ENCODE peak calls at places on chromosomes 13 and 19, in eight cellular contexts. H, F, Q, U, N, G, P and O are unnamed samples.

GRCh38 chr19:35350591-35350990 is 2.9 kb downstream of the FFAR1 start:
- DNase-seq in P (no peak), G (no peak), N (no peak), Q (peak), F (no peak), U (no peak), H (no peak), O (no peak)

GRCh38 chr13:34153428-34154180 is 335.7 kb downstream of the RFC3 start:
- DNase-seq in Q (no peak), H (no peak), N (no peak), F (no peak), P (no peak), G (no peak), U (no peak), O (no peak)

GRCh38 chr13:113664751-113665581 is 2.1 kb upstream of the GRK1 start:
- DNase-seq in G (no peak), U (no peak), F (no peak), H (no peak), P (peak), N (no peak), Q (peak), O (no peak)

GRCh38 chr19:43527860-43528622 is 1.0 kb upstream of the ETHE1 start:
- DNase-seq in P (no peak), F (no peak), Q (peak), H (no peak), U (no peak), N (no peak), G (no peak), O (no peak)

GRCh38 chr13:86870388-86870966 is 800.7 kb upstream of the SLITRK5 start:
- DNase-seq in Q (no peak), F (no peak), P (no peak), U (no peak), G (peak), H (no peak), N (no peak), O (no peak)

GRCh38 chr19:46049597-46049996 is 8.8 kb upstream of the IGFL4 start:
- DNase-seq in G (no peak), N (no peak), F (no peak), Q (no peak), H (no peak), U (no peak), P (no peak), O (no peak)

GRCh38 chr19:17807731-17808316 is 12.9 kb downstream of the B3GNT3 start:
- DNase-seq in P (no peak), F (no peak), H (no peak), U (no peak), N (no peak), G (no peak), Q (no peak), O (no peak)

GRCh38 chr19:6073858-6074708 is 36.2 kb downstream of the RFX2 start:
- DNase-seq in N (no peak), G (no peak), H (no peak), P (no peak), F (no peak), Q (no peak), U (no peak), O (no peak)

GRCh38 chr13:101763191-101763590 is 310.7 kb downstream of the ITGBL1 start:
- DNase-seq in G (no peak), Q (no peak), P (no peak), N (no peak), U (peak), F (no peak), H (no peak), O (no peak)

GRCh38 chr13:25453966-25454365 is 82.2 kb downstream of the ATP8A2 start:
- DNase-seq in H (no peak), Q (no peak), N (no peak), F (no peak), U (no peak), P (no peak), G (no peak), O (no peak)

GRCh38 chr13:87172166-87172825 is 498.9 kb upstream of the SLITRK5 start:
- DNase-seq in Q (no peak), H (no peak), U (peak), N (no peak), F (no peak), P (no peak), G (no peak), O (no peak)

GRCh38 chr13:42654760-42655159 is 80.8 kb downstream of the TNFSF11 start:
- DNase-seq in H (no peak), N (no peak), U (no peak), G (no peak), F (no peak), P (no peak), Q (no peak), O (no peak)

GRCh38 chr13:86757236-86757978 is 913.8 kb upstream of the SLITRK5 start:
- DNase-seq in G (no peak), F (no peak), H (peak), Q (no peak), U (peak), N (no peak), P (no peak), O (no peak)

GRCh38 chr13:80989770-80990169 is 648.8 kb upstream of the SPRY2 start:
- DNase-seq in G (no peak), P (no peak), N (no peak), U (peak), F (no peak), Q (no peak), H (no peak), O (no peak)

GRCh38 chr13:50576156-50576555 is 267.3 kb downstream of the DLEU7 start:
- DNase-seq in Q (peak), F (no peak), G (no peak), U (no peak), P (no peak), N (no peak), H (no peak), O (no peak)

GRCh38 chr19:42335971-42336370 is 10.5 kb downstream of the MEGF8 start:
- DNase-seq in U (no peak), F (no peak), P (no peak), N (no peak), H (no peak), Q (no peak), G (no peak), O (no peak)

GRCh38 chr19:37987356-37988332 is 80.6 kb downstream of the SIPA1L3 start:
- DNase-seq in H (no peak), P (no peak), U (no peak), G (peak), N (no peak), Q (no peak), F (no peak), O (no peak)

GRCh38 chr19:34662919-34663318 is 14.0 kb downstream of the SCGB2B2 start:
- DNase-seq in U (no peak), N (no peak), P (no peak), H (peak), Q (no peak), F (no peak), G (no peak), O (no peak)

GRCh38 chr19:17107546-17108452 is 32.2 kb downstream of the MYO9B start:
- DNase-seq in P (peak), U (peak), F (peak), G (peak), H (no peak), N (no peak), Q (peak), O (peak)

GRCh38 chr19:51366999-51367564 is 894 bp upstream of the ETFB start:
- DNase-seq in P (peak), U (no peak), H (peak), N (peak), G (peak), Q (no peak), F (no peak), O (no peak)

GRCh38 chr19:46976845-46977320 is 42.8 kb upstream of the NPAS1 start:
- DNase-seq in G (peak), U (peak), N (no peak), P (peak), H (no peak), F (no peak), Q (peak), O (no peak)

GRCh38 chr13:66492479-66492878 is 737.7 kb downstream of the PCDH9 start:
- DNase-seq in Q (no peak), G (peak), U (peak), H (no peak), F (no peak), P (no peak), N (no peak), O (no peak)

GRCh38 chr19:34578173-34578572 is 96.6 kb downstream of the WTIP start:
- DNase-seq in Q (no peak), F (no peak), P (no peak), N (no peak), G (no peak), H (no peak), U (no peak), O (no peak)

GRCh38 chr19:30385666-30386065 is 13.5 kb downstream of the ZNF536 start:
- DNase-seq in P (no peak), H (no peak), U (no peak), N (no peak), Q (no peak), G (no peak), F (no peak), O (no peak)

GRCh38 chr19:50601407-50602088 is 33.3 kb upstream of the LRRC4B start:
- DNase-seq in G (no peak), F (no peak), N (no peak), H (no peak), P (no peak), Q (no peak), U (no peak), O (no peak)

GRCh38 chr19:30677702-30678101 is 305.5 kb downstream of the ZNF536 start:
- DNase-seq in Q (no peak), U (no peak), H (no peak), F (no peak), P (no peak), N (no peak), G (no peak), O (no peak)

GRCh38 chr13:23794267-23795161 is 94.7 kb downstream of the MIPEP start:
- DNase-seq in F (peak), N (no peak), U (peak), Q (no peak), P (no peak), H (no peak), G (no peak), O (no peak)

GRCh38 chr13:96968027-96968426 is 26.2 kb downstream of the OXGR1 start:
- DNase-seq in U (no peak), N (no peak), H (no peak), G (no peak), F (no peak), Q (no peak), P (no peak), O (no peak)

GRCh38 chr13:105634059-105634458 is 901.4 kb downstream of the EFNB2 start:
- DNase-seq in F (no peak), N (no peak), H (no peak), Q (no peak), G (no peak), P (no peak), U (peak), O (no peak)

GRCh38 chr13:99536023-99536422 is 34.8 kb downstream of the TM9SF2 start:
- DNase-seq in U (no peak), H (no peak), N (no peak), Q (no peak), F (no peak), P (no peak), G (no peak), O (no peak)

GRCh38 chr13:75492389-75492788 is 10.4 kb upstream of the TBC1D4 start:
- DNase-seq in G (no peak), Q (no peak), F (no peak), H (no peak), N (no peak), P (no peak), U (peak), O (no peak)

GRCh38 chr13:75493156-75493555 is 11.2 kb upstream of the TBC1D4 start:
- DNase-seq in G (no peak), F (no peak), H (no peak), N (no peak), U (no peak), P (no peak), Q (no peak), O (no peak)

GRCh38 chr13:75486146-75486545 is 4.2 kb upstream of the TBC1D4 start:
- DNase-seq in H (no peak), Q (no peak), P (no peak), F (no peak), U (peak), G (no peak), N (no peak), O (no peak)

GRCh38 chr13:75486654-75487053 is 4.7 kb upstream of the TBC1D4 start:
- DNase-seq in H (no peak), N (no peak), G (no peak), F (no peak), P (no peak), U (peak), Q (no peak), O (no peak)

GRCh38 chr13:75489502-75490263 is 7.7 kb upstream of the TBC1D4 start:
- DNase-seq in P (no peak), F (peak), G (peak), Q (no peak), N (no peak), H (no peak), U (peak), O (no peak)
- H3K27ac ChIP-seq in P (no peak), F (no peak), G (no peak), Q (no peak), N (no peak), H (no peak), U (no peak), O (no peak)

GRCh38 chr19:7706662-7707454 is 4.9 kb upstream of the FCER2 start:
- DNase-seq in G (no peak), N (no peak), H (no peak), F (no peak), P (no peak), Q (no peak), U (no peak), O (no peak)

GRCh38 chr19:7706188-7706530 is 4.2 kb upstream of the FCER2 start:
- DNase-seq in H (no peak), Q (no peak), G (no peak), P (no peak), F (no peak), N (no peak), U (no peak), O (no peak)

GRCh38 chr19:7705387-7706187 is 3.7 kb upstream of the FCER2 start:
- DNase-seq in G (no peak), N (peak), P (peak), U (no peak), Q (no peak), H (peak), F (no peak), O (peak)

GRCh38 chr19:7703332-7703731 is 1.4 kb upstream of the FCER2 start:
- DNase-seq in G (no peak), U (no peak), N (no peak), P (no peak), Q (no peak), F (no peak), H (no peak), O (no peak)

DNA sequence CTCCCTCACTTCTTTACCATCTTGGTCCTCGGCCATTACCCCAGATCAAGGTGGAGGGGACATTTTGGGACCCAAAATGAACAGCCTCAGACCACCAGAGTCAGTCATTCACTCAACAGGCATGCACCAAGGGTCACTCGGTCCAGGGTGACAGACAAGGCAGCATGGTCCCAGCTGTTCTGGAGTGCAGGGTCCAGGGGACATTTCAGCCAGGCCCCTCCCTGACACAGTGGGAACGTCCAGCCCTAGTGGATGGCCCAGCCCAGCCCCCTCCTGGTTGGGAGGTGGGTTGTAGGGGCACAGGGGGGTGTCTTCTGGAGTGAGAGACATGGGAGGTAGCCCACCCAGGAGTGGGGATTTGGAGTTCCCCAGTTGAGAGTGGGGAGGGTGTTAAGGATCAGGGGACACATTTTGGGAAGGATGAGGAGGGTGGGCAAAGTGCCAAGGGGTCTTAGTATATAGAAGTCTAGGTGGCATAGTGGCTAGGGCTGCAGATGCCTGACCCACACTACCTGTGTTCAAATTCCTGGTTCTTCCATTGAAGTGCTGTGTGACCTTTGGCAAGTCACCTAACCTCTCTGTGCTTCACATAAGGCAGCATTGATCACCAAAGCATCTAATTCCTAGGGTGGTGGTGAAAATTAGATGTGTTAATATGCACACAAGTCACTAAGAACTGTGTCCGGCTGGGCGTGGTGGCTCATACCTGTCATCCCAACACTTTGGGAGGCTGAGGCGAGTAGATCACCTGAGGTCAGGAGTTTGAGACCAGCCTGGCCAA is 2.5 kb upstream of the FCER2 start:
- DNase-seq in Q (no peak), F (no peak), H (no peak), N (no peak), P (no peak), G (no peak), U (no peak), O (no peak)
- H3K27ac ChIP-seq in Q (no peak), F (no peak), H (no peak), N (no peak), P (no peak), G (no peak), U (no peak), O (no peak)

GRCh38 chr13:28401303-28402056 is 93.4 kb downstream of the FLT1 start:
- DNase-seq in H (no peak), G (no peak), N (no peak), P (no peak), F (no peak), Q (no peak), U (peak), O (no peak)
- H3K27ac ChIP-seq in H (no peak), G (no peak), N (no peak), P (peak), F (no peak), Q (no peak), U (no peak), O (no peak)

DNA sequence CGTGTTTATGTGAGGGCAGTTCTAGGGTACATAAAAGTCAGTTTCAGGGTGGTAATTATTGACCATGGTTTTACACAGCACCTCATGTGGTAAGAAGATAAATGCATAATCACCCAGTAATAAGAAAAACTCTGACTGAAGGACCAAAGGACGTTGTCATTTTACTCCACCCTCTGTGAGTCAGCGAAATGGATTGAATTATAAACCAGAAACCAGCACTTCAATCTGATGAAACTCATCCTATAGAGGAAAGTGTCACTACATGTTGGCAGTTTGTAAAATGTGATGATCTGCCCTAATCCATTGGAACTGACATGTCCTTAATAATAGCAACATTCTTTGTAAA is 406.8 kb downstream of the KLF5 start:
- DNase-seq in N (no peak), Q (no peak), P (no peak), H (no peak), G (peak), F (no peak), U (peak), O (no peak)
- H3K27ac ChIP-seq in N (no peak), Q (no peak), P (no peak), H (no peak), G (peak), F (no peak), U (no peak), O (no peak)

GRCh38 chr13:61109741-61110140 is 305.9 kb downstream of the PCDH20 start:
- DNase-seq in G (no peak), N (no peak), H (no peak), U (no peak), Q (no peak), F (no peak), P (no peak), O (no peak)
- H3K27ac ChIP-seq in G (no peak), N (no peak), H (no peak), U (no peak), Q (no peak), F (no peak), P (no peak), O (no peak)